ENCODE peak calls at places on chromosomes 11 and 22, in seven cellular contexts. One of them, this sample, is unnamed.

GRCh38 chr22:29907753-29908515 is 25.0 kb downstream of the MTMR3 start:
- DNase-seq in activated T-helper 1 cell treated with anti-CD3 and anti-CD28 coated beads, Interleukin-12 subunit alpha, Interleukin-12 subunit beta, Interleukin-2, Interleukin-4 antibody, amounts not matched to agents 30 ng/mL and 10 ng/mL and 1 ng/mL, durations not matched to agents 14 hours and 24 hours and 36 hours: no peak
- DNase-seq in stimulated activated CD8-positive, alpha-beta memory T cell treated with anti-CD3 and anti-CD28 coated beads, Interleukin-7, amount 100 ng/mL, for 4 hours: no peak
- DNase-seq in mucosa of gallbladder: peak
- DNase-seq in activated CD4-positive, alpha-beta T cell treated with anti-CD3 and anti-CD28 coated beads, Interleukin-2, amount 50 U/mL, for 48 hours: peak
- DNase-seq in head of caudate nucleus: no peak
- DNase-seq in activated B cell treated with CpG ODN at 0.5 μM for 24 hours: no peak
- DNase-seq in this sample: no peak

GRCh38 chr11:69938206-69938605 is 119.0 kb upstream of the FGF3 start:
- DNase-seq in stimulated activated CD8-positive, alpha-beta memory T cell treated with anti-CD3 and anti-CD28 coated beads, Interleukin-7, amount 100 ng/mL, for 4 hours: no peak
- DNase-seq in head of caudate nucleus: no peak
- DNase-seq in activated CD4-positive, alpha-beta T cell treated with anti-CD3 and anti-CD28 coated beads, Interleukin-2, amount 50 U/mL, for 48 hours: no peak
- DNase-seq in activated T-helper 1 cell treated with anti-CD3 and anti-CD28 coated beads, Interleukin-12 subunit alpha, Interleukin-12 subunit beta, Interleukin-2, Interleukin-4 antibody, amounts not matched to agents 30 ng/mL and 10 ng/mL and 1 ng/mL, durations not matched to agents 14 hours and 24 hours and 36 hours: no peak
- DNase-seq in mucosa of gallbladder: no peak
- DNase-seq in activated B cell treated with CpG ODN at 0.5 μM for 24 hours: no peak
- DNase-seq in this sample: no peak

GRCh38 chr22:43993072-43993760 is 30.9 kb upstream of the PARVB start:
- DNase-seq in mucosa of gallbladder: peak
- DNase-seq in activated T-helper 1 cell treated with anti-CD3 and anti-CD28 coated beads, Interleukin-12 subunit alpha, Interleukin-12 subunit beta, Interleukin-2, Interleukin-4 antibody, amounts not matched to agents 30 ng/mL and 10 ng/mL and 1 ng/mL, durations not matched to agents 14 hours and 24 hours and 36 hours: peak
- DNase-seq in stimulated activated CD8-positive, alpha-beta memory T cell treated with anti-CD3 and anti-CD28 coated beads, Interleukin-7, amount 100 ng/mL, for 4 hours: peak
- DNase-seq in head of caudate nucleus: peak
- DNase-seq in activated B cell treated with CpG ODN at 0.5 μM for 24 hours: peak
- DNase-seq in activated CD4-positive, alpha-beta T cell treated with anti-CD3 and anti-CD28 coated beads, Interleukin-2, amount 50 U/mL, for 48 hours: peak
- DNase-seq in this sample: peak

GRCh38 chr11:9405721-9406120 is 21.3 kb downstream of the IPO7 start:
- DNase-seq in activated B cell treated with CpG ODN at 0.5 μM for 24 hours: no peak
- DNase-seq in mucosa of gallbladder: no peak
- DNase-seq in stimulated activated CD8-positive, alpha-beta memory T cell treated with anti-CD3 and anti-CD28 coated beads, Interleukin-7, amount 100 ng/mL, for 4 hours: no peak
- DNase-seq in activated T-helper 1 cell treated with anti-CD3 and anti-CD28 coated beads, Interleukin-12 subunit alpha, Interleukin-12 subunit beta, Interleukin-2, Interleukin-4 antibody, amounts not matched to agents 30 ng/mL and 10 ng/mL and 1 ng/mL, durations not matched to agents 14 hours and 24 hours and 36 hours: no peak
- DNase-seq in head of caudate nucleus: no peak
- DNase-seq in activated CD4-positive, alpha-beta T cell treated with anti-CD3 and anti-CD28 coated beads, Interleukin-2, amount 50 U/mL, for 48 hours: no peak
- DNase-seq in this sample: no peak

GRCh38 chr22:37481347-37481907 is 4.8 kb downstream of the MFNG start:
- DNase-seq in mucosa of gallbladder: no peak
- DNase-seq in activated B cell treated with CpG ODN at 0.5 μM for 24 hours: no peak
- DNase-seq in activated CD4-positive, alpha-beta T cell treated with anti-CD3 and anti-CD28 coated beads, Interleukin-2, amount 50 U/mL, for 48 hours: no peak
- DNase-seq in stimulated activated CD8-positive, alpha-beta memory T cell treated with anti-CD3 and anti-CD28 coated beads, Interleukin-7, amount 100 ng/mL, for 4 hours: no peak
- DNase-seq in head of caudate nucleus: no peak
- DNase-seq in activated T-helper 1 cell treated with anti-CD3 and anti-CD28 coated beads, Interleukin-12 subunit alpha, Interleukin-12 subunit beta, Interleukin-2, Interleukin-4 antibody, amounts not matched to agents 30 ng/mL and 10 ng/mL and 1 ng/mL, durations not matched to agents 14 hours and 24 hours and 36 hours: no peak
- DNase-seq in this sample: no peak

GRCh38 chr22:41557401-41558240 is 3.2 kb upstream of the CSDC2 start:
- DNase-seq in head of caudate nucleus: peak
- DNase-seq in stimulated activated CD8-positive, alpha-beta memory T cell treated with anti-CD3 and anti-CD28 coated beads, Interleukin-7, amount 100 ng/mL, for 4 hours: no peak
- DNase-seq in mucosa of gallbladder: peak
- DNase-seq in activated CD4-positive, alpha-beta T cell treated with anti-CD3 and anti-CD28 coated beads, Interleukin-2, amount 50 U/mL, for 48 hours: no peak
- DNase-seq in activated B cell treated with CpG ODN at 0.5 μM for 24 hours: no peak
- DNase-seq in activated T-helper 1 cell treated with anti-CD3 and anti-CD28 coated beads, Interleukin-12 subunit alpha, Interleukin-12 subunit beta, Interleukin-2, Interleukin-4 antibody, amounts not matched to agents 30 ng/mL and 10 ng/mL and 1 ng/mL, durations not matched to agents 14 hours and 24 hours and 36 hours: no peak
- DNase-seq in this sample: no peak

GRCh38 chr11:33376331-33377099 is 119.3 kb downstream of the HIPK3 start:
- DNase-seq in activated B cell treated with CpG ODN at 0.5 μM for 24 hours: no peak
- DNase-seq in activated CD4-positive, alpha-beta T cell treated with anti-CD3 and anti-CD28 coated beads, Interleukin-2, amount 50 U/mL, for 48 hours: no peak
- DNase-seq in activated T-helper 1 cell treated with anti-CD3 and anti-CD28 coated beads, Interleukin-12 subunit alpha, Interleukin-12 subunit beta, Interleukin-2, Interleukin-4 antibody, amounts not matched to agents 30 ng/mL and 10 ng/mL and 1 ng/mL, durations not matched to agents 14 hours and 24 hours and 36 hours: no peak
- DNase-seq in stimulated activated CD8-positive, alpha-beta memory T cell treated with anti-CD3 and anti-CD28 coated beads, Interleukin-7, amount 100 ng/mL, for 4 hours: no peak
- DNase-seq in mucosa of gallbladder: no peak
- DNase-seq in head of caudate nucleus: no peak
- DNase-seq in this sample: peak

GRCh38 chr11:116329354-116330090 is 443.3 kb downstream of the BUD13 start:
- DNase-seq in activated B cell treated with CpG ODN at 0.5 μM for 24 hours: no peak
- DNase-seq in head of caudate nucleus: no peak
- DNase-seq in activated T-helper 1 cell treated with anti-CD3 and anti-CD28 coated beads, Interleukin-12 subunit alpha, Interleukin-12 subunit beta, Interleukin-2, Interleukin-4 antibody, amounts not matched to agents 30 ng/mL and 10 ng/mL and 1 ng/mL, durations not matched to agents 14 hours and 24 hours and 36 hours: no peak
- DNase-seq in activated CD4-positive, alpha-beta T cell treated with anti-CD3 and anti-CD28 coated beads, Interleukin-2, amount 50 U/mL, for 48 hours: no peak
- DNase-seq in mucosa of gallbladder: no peak
- DNase-seq in stimulated activated CD8-positive, alpha-beta memory T cell treated with anti-CD3 and anti-CD28 coated beads, Interleukin-7, amount 100 ng/mL, for 4 hours: no peak
- DNase-seq in this sample: no peak

GRCh38 chr11:14617241-14618027 is 26.2 kb upstream of the PDE3B start:
- DNase-seq in activated B cell treated with CpG ODN at 0.5 μM for 24 hours: no peak
- DNase-seq in mucosa of gallbladder: no peak
- DNase-seq in activated T-helper 1 cell treated with anti-CD3 and anti-CD28 coated beads, Interleukin-12 subunit alpha, Interleukin-12 subunit beta, Interleukin-2, Interleukin-4 antibody, amounts not matched to agents 30 ng/mL and 10 ng/mL and 1 ng/mL, durations not matched to agents 14 hours and 24 hours and 36 hours: no peak
- DNase-seq in head of caudate nucleus: no peak
- DNase-seq in activated CD4-positive, alpha-beta T cell treated with anti-CD3 and anti-CD28 coated beads, Interleukin-2, amount 50 U/mL, for 48 hours: no peak
- DNase-seq in stimulated activated CD8-positive, alpha-beta memory T cell treated with anti-CD3 and anti-CD28 coated beads, Interleukin-7, amount 100 ng/mL, for 4 hours: no peak
- DNase-seq in this sample: no peak

GRCh38 chr22:40036591-40037225 is 42.0 kb downstream of the FAM83F start:
- DNase-seq in activated T-helper 1 cell treated with anti-CD3 and anti-CD28 coated beads, Interleukin-12 subunit alpha, Interleukin-12 subunit beta, Interleukin-2, Interleukin-4 antibody, amounts not matched to agents 30 ng/mL and 10 ng/mL and 1 ng/mL, durations not matched to agents 14 hours and 24 hours and 36 hours: peak
- DNase-seq in stimulated activated CD8-positive, alpha-beta memory T cell treated with anti-CD3 and anti-CD28 coated beads, Interleukin-7, amount 100 ng/mL, for 4 hours: peak
- DNase-seq in activated CD4-positive, alpha-beta T cell treated with anti-CD3 and anti-CD28 coated beads, Interleukin-2, amount 50 U/mL, for 48 hours: peak
- DNase-seq in head of caudate nucleus: peak
- DNase-seq in mucosa of gallbladder: peak
- DNase-seq in activated B cell treated with CpG ODN at 0.5 μM for 24 hours: peak
- DNase-seq in this sample: peak

GRCh38 chr22:20000246-20001081 is 16.2 kb downstream of the ARVCF start:
- DNase-seq in mucosa of gallbladder: no peak
- DNase-seq in activated B cell treated with CpG ODN at 0.5 μM for 24 hours: no peak
- DNase-seq in activated T-helper 1 cell treated with anti-CD3 and anti-CD28 coated beads, Interleukin-12 subunit alpha, Interleukin-12 subunit beta, Interleukin-2, Interleukin-4 antibody, amounts not matched to agents 30 ng/mL and 10 ng/mL and 1 ng/mL, durations not matched to agents 14 hours and 24 hours and 36 hours: no peak
- DNase-seq in activated CD4-positive, alpha-beta T cell treated with anti-CD3 and anti-CD28 coated beads, Interleukin-2, amount 50 U/mL, for 48 hours: no peak
- DNase-seq in head of caudate nucleus: no peak
- DNase-seq in stimulated activated CD8-positive, alpha-beta memory T cell treated with anti-CD3 and anti-CD28 coated beads, Interleukin-7, amount 100 ng/mL, for 4 hours: no peak
- DNase-seq in this sample: no peak

GRCh38 chr11:35289821-35290220 is 129.5 kb downstream of the SLC1A2 start:
- DNase-seq in mucosa of gallbladder: no peak
- DNase-seq in head of caudate nucleus: no peak
- DNase-seq in activated T-helper 1 cell treated with anti-CD3 and anti-CD28 coated beads, Interleukin-12 subunit alpha, Interleukin-12 subunit beta, Interleukin-2, Interleukin-4 antibody, amounts not matched to agents 30 ng/mL and 10 ng/mL and 1 ng/mL, durations not matched to agents 14 hours and 24 hours and 36 hours: no peak
- DNase-seq in activated B cell treated with CpG ODN at 0.5 μM for 24 hours: no peak
- DNase-seq in activated CD4-positive, alpha-beta T cell treated with anti-CD3 and anti-CD28 coated beads, Interleukin-2, amount 50 U/mL, for 48 hours: no peak
- DNase-seq in stimulated activated CD8-positive, alpha-beta memory T cell treated with anti-CD3 and anti-CD28 coated beads, Interleukin-7, amount 100 ng/mL, for 4 hours: no peak
- DNase-seq in this sample: no peak

GRCh38 chr11:32109138-32109537 is 18.3 kb downstream of the RCN1 start:
- DNase-seq in head of caudate nucleus: no peak
- DNase-seq in mucosa of gallbladder: no peak
- DNase-seq in stimulated activated CD8-positive, alpha-beta memory T cell treated with anti-CD3 and anti-CD28 coated beads, Interleukin-7, amount 100 ng/mL, for 4 hours: no peak
- DNase-seq in activated CD4-positive, alpha-beta T cell treated with anti-CD3 and anti-CD28 coated beads, Interleukin-2, amount 50 U/mL, for 48 hours: no peak
- DNase-seq in activated T-helper 1 cell treated with anti-CD3 and anti-CD28 coated beads, Interleukin-12 subunit alpha, Interleukin-12 subunit beta, Interleukin-2, Interleukin-4 antibody, amounts not matched to agents 30 ng/mL and 10 ng/mL and 1 ng/mL, durations not matched to agents 14 hours and 24 hours and 36 hours: no peak
- DNase-seq in activated B cell treated with CpG ODN at 0.5 μM for 24 hours: no peak
- DNase-seq in this sample: no peak